ENCODE peak calls at places on chromosome 5, in nine cellular contexts. One of them, this sample, is unnamed.

GRCh38 chr5:19240150-19240549 is 747.9 kb downstream of the CDH18 start:
- DNase-seq in EH: no peak
- DNase-seq in amygdala: no peak
- DNase-seq in stimulated activated CD4-positive, alpha-beta T cell treated with anti-CD3 and anti-CD28 coated beads, Interleukin-4, amount 100 ng/mL, for 1 hour: no peak
- DNase-seq in GM12892: no peak
- DNase-seq in GM03348: no peak
- DNase-seq in activated naive CD4-positive, alpha-beta T cell treated with anti-CD3 and anti-CD28 coated beads, Interleukin-2, amount 10 ng/mL, durations not matched to agents 7 days and 5 days: no peak
- DNase-seq in transverse colon: no peak
- DNase-seq in stomach: no peak
- DNase-seq in this sample: no peak

GRCh38 chr5:144377207-144377606 is 206.5 kb downstream of the KCTD16 start:
- DNase-seq in EH: no peak
- DNase-seq in amygdala: no peak
- DNase-seq in stimulated activated CD4-positive, alpha-beta T cell treated with anti-CD3 and anti-CD28 coated beads, Interleukin-4, amount 100 ng/mL, for 1 hour: no peak
- DNase-seq in GM12892: no peak
- DNase-seq in GM03348: no peak
- DNase-seq in activated naive CD4-positive, alpha-beta T cell treated with anti-CD3 and anti-CD28 coated beads, Interleukin-2, amount 10 ng/mL, durations not matched to agents 7 days and 5 days: no peak
- DNase-seq in transverse colon: no peak
- DNase-seq in stomach: no peak
- DNase-seq in this sample: no peak

GRCh38 chr5:143471041-143471509 is 67.6 kb upstream of the NR3C1 start:
- DNase-seq in EH: peak; percentile 95
- DNase-seq in amygdala: no peak
- DNase-seq in stimulated activated CD4-positive, alpha-beta T cell treated with anti-CD3 and anti-CD28 coated beads, Interleukin-4, amount 100 ng/mL, for 1 hour: no peak
- DNase-seq in GM12892: no peak
- DNase-seq in GM03348: peak; percentile 44
- DNase-seq in activated naive CD4-positive, alpha-beta T cell treated with anti-CD3 and anti-CD28 coated beads, Interleukin-2, amount 10 ng/mL, durations not matched to agents 7 days and 5 days: no peak
- DNase-seq in transverse colon: no peak
- DNase-seq in stomach: no peak
- DNase-seq in this sample: no peak

GRCh38 chr5:52684056-52684455 is 103.7 kb upstream of the ITGA1 start:
- DNase-seq in EH: peak; percentile 74
- DNase-seq in amygdala: no peak
- DNase-seq in stimulated activated CD4-positive, alpha-beta T cell treated with anti-CD3 and anti-CD28 coated beads, Interleukin-4, amount 100 ng/mL, for 1 hour: no peak
- DNase-seq in GM12892: no peak
- DNase-seq in GM03348: peak; percentile 8
- DNase-seq in activated naive CD4-positive, alpha-beta T cell treated with anti-CD3 and anti-CD28 coated beads, Interleukin-2, amount 10 ng/mL, durations not matched to agents 7 days and 5 days: no peak
- DNase-seq in transverse colon: no peak
- DNase-seq in stomach: no peak
- DNase-seq in this sample: no peak

GRCh38 chr5:115586525-115587146 is 15.6 kb downstream of the TICAM2 start:
- DNase-seq in EH: peak; percentile 54
- DNase-seq in amygdala: no peak
- DNase-seq in stimulated activated CD4-positive, alpha-beta T cell treated with anti-CD3 and anti-CD28 coated beads, Interleukin-4, amount 100 ng/mL, for 1 hour: no peak
- DNase-seq in GM12892: no peak
- DNase-seq in GM03348: peak; percentile 41
- DNase-seq in activated naive CD4-positive, alpha-beta T cell treated with anti-CD3 and anti-CD28 coated beads, Interleukin-2, amount 10 ng/mL, durations not matched to agents 7 days and 5 days: no peak
- DNase-seq in transverse colon: no peak
- DNase-seq in stomach: no peak
- DNase-seq in this sample: no peak

GRCh38 chr5:66518753-66519152 is 77.4 kb upstream of the MAST4 start:
- DNase-seq in EH: peak; percentile 6
- DNase-seq in amygdala: no peak
- DNase-seq in stimulated activated CD4-positive, alpha-beta T cell treated with anti-CD3 and anti-CD28 coated beads, Interleukin-4, amount 100 ng/mL, for 1 hour: no peak
- DNase-seq in GM12892: no peak
- DNase-seq in GM03348: no peak
- DNase-seq in activated naive CD4-positive, alpha-beta T cell treated with anti-CD3 and anti-CD28 coated beads, Interleukin-2, amount 10 ng/mL, durations not matched to agents 7 days and 5 days: no peak
- DNase-seq in transverse colon: no peak
- DNase-seq in stomach: no peak
- DNase-seq in this sample: no peak

GRCh38 chr5:72503888-72504491 is 3.2 kb downstream of the ZNF366 start:
- DNase-seq in EH: peak; percentile 86
- DNase-seq in amygdala: no peak
- DNase-seq in stimulated activated CD4-positive, alpha-beta T cell treated with anti-CD3 and anti-CD28 coated beads, Interleukin-4, amount 100 ng/mL, for 1 hour: no peak
- DNase-seq in GM12892: no peak
- DNase-seq in GM03348: peak; percentile 41
- DNase-seq in activated naive CD4-positive, alpha-beta T cell treated with anti-CD3 and anti-CD28 coated beads, Interleukin-2, amount 10 ng/mL, durations not matched to agents 7 days and 5 days: no peak
- DNase-seq in transverse colon: no peak
- DNase-seq in stomach: no peak
- DNase-seq in this sample: no peak

GRCh38 chr5:59322058-59322457 is 571.5 kb downstream of the PDE4D start:
- DNase-seq in EH: no peak
- DNase-seq in amygdala: no peak
- DNase-seq in stimulated activated CD4-positive, alpha-beta T cell treated with anti-CD3 and anti-CD28 coated beads, Interleukin-4, amount 100 ng/mL, for 1 hour: no peak
- DNase-seq in GM12892: no peak
- DNase-seq in GM03348: no peak
- DNase-seq in activated naive CD4-positive, alpha-beta T cell treated with anti-CD3 and anti-CD28 coated beads, Interleukin-2, amount 10 ng/mL, durations not matched to agents 7 days and 5 days: no peak
- DNase-seq in transverse colon: no peak
- DNase-seq in stomach: no peak
- DNase-seq in this sample: no peak

GRCh38 chr5:174204914-174205313 is 159.4 kb downstream of the NSG2 start:
- DNase-seq in EH: no peak
- DNase-seq in amygdala: no peak
- DNase-seq in stimulated activated CD4-positive, alpha-beta T cell treated with anti-CD3 and anti-CD28 coated beads, Interleukin-4, amount 100 ng/mL, for 1 hour: no peak
- DNase-seq in GM12892: no peak
- DNase-seq in GM03348: no peak
- DNase-seq in activated naive CD4-positive, alpha-beta T cell treated with anti-CD3 and anti-CD28 coated beads, Interleukin-2, amount 10 ng/mL, durations not matched to agents 7 days and 5 days: no peak
- DNase-seq in transverse colon: no peak
- DNase-seq in stomach: no peak
- DNase-seq in this sample: no peak

GRCh38 chr5:73319036-73319435 is 129.5 kb downstream of the FOXD1 start:
- DNase-seq in EH: no peak
- DNase-seq in amygdala: no peak
- DNase-seq in stimulated activated CD4-positive, alpha-beta T cell treated with anti-CD3 and anti-CD28 coated beads, Interleukin-4, amount 100 ng/mL, for 1 hour: no peak
- DNase-seq in GM12892: no peak
- DNase-seq in GM03348: no peak
- DNase-seq in activated naive CD4-positive, alpha-beta T cell treated with anti-CD3 and anti-CD28 coated beads, Interleukin-2, amount 10 ng/mL, durations not matched to agents 7 days and 5 days: no peak
- DNase-seq in transverse colon: no peak
- DNase-seq in stomach: no peak
- DNase-seq in this sample: no peak

GRCh38 chr5:156934450-156935211 is 28.4 kb downstream of the TIMD4 start:
- DNase-seq in EH: peak; percentile 8
- DNase-seq in amygdala: no peak
- DNase-seq in stimulated activated CD4-positive, alpha-beta T cell treated with anti-CD3 and anti-CD28 coated beads, Interleukin-4, amount 100 ng/mL, for 1 hour: peak; percentile 55
- DNase-seq in GM12892: no peak
- DNase-seq in GM03348: peak; percentile 36
- DNase-seq in activated naive CD4-positive, alpha-beta T cell treated with anti-CD3 and anti-CD28 coated beads, Interleukin-2, amount 10 ng/mL, durations not matched to agents 7 days and 5 days: peak; percentile 78
- DNase-seq in transverse colon: peak; percentile 37
- DNase-seq in stomach: no peak
- DNase-seq in this sample: peak; percentile 31

GRCh38 chr5:43428034-43428712 is 16.0 kb upstream of the CCL28 start:
- DNase-seq in EH: peak; percentile 70
- DNase-seq in amygdala: no peak
- DNase-seq in stimulated activated CD4-positive, alpha-beta T cell treated with anti-CD3 and anti-CD28 coated beads, Interleukin-4, amount 100 ng/mL, for 1 hour: no peak
- DNase-seq in GM12892: no peak
- DNase-seq in GM03348: no peak
- DNase-seq in activated naive CD4-positive, alpha-beta T cell treated with anti-CD3 and anti-CD28 coated beads, Interleukin-2, amount 10 ng/mL, durations not matched to agents 7 days and 5 days: no peak
- DNase-seq in transverse colon: no peak
- DNase-seq in stomach: no peak
- DNase-seq in this sample: no peak

GRCh38 chr5:158023266-158023665 is 164.3 kb upstream of the CLINT1 start:
- DNase-seq in EH: no peak
- DNase-seq in amygdala: no peak
- DNase-seq in stimulated activated CD4-positive, alpha-beta T cell treated with anti-CD3 and anti-CD28 coated beads, Interleukin-4, amount 100 ng/mL, for 1 hour: no peak
- DNase-seq in GM12892: no peak
- DNase-seq in GM03348: no peak
- DNase-seq in activated naive CD4-positive, alpha-beta T cell treated with anti-CD3 and anti-CD28 coated beads, Interleukin-2, amount 10 ng/mL, durations not matched to agents 7 days and 5 days: no peak
- DNase-seq in transverse colon: peak; percentile 43
- DNase-seq in stomach: no peak
- DNase-seq in this sample: no peak

GRCh38 chr5:95081500-95082355 is 203.2 kb downstream of the MCTP1 start:
- DNase-seq in EH: peak; percentile 68
- DNase-seq in amygdala: no peak
- DNase-seq in stimulated activated CD4-positive, alpha-beta T cell treated with anti-CD3 and anti-CD28 coated beads, Interleukin-4, amount 100 ng/mL, for 1 hour: peak; percentile 16
- DNase-seq in GM12892: no peak
- DNase-seq in GM03348: peak; percentile 29
- DNase-seq in activated naive CD4-positive, alpha-beta T cell treated with anti-CD3 and anti-CD28 coated beads, Interleukin-2, amount 10 ng/mL, durations not matched to agents 7 days and 5 days: peak; percentile 36
- DNase-seq in transverse colon: peak; percentile 29
- DNase-seq in stomach: peak; percentile 59
- DNase-seq in this sample: peak; percentile 78

GRCh38 chr5:28281381-28281780 is 1243.0 kb upstream of the CDH9 start:
- DNase-seq in EH: no peak
- DNase-seq in amygdala: no peak
- DNase-seq in stimulated activated CD4-positive, alpha-beta T cell treated with anti-CD3 and anti-CD28 coated beads, Interleukin-4, amount 100 ng/mL, for 1 hour: no peak
- DNase-seq in GM12892: no peak
- DNase-seq in GM03348: no peak
- DNase-seq in activated naive CD4-positive, alpha-beta T cell treated with anti-CD3 and anti-CD28 coated beads, Interleukin-2, amount 10 ng/mL, durations not matched to agents 7 days and 5 days: no peak
- DNase-seq in transverse colon: no peak
- DNase-seq in stomach: no peak
- DNase-seq in this sample: no peak

GRCh38 chr5:27402828-27403227 is 364.4 kb upstream of the CDH9 start:
- DNase-seq in EH: no peak
- DNase-seq in amygdala: no peak
- DNase-seq in stimulated activated CD4-positive, alpha-beta T cell treated with anti-CD3 and anti-CD28 coated beads, Interleukin-4, amount 100 ng/mL, for 1 hour: no peak
- DNase-seq in GM12892: no peak
- DNase-seq in GM03348: no peak
- DNase-seq in activated naive CD4-positive, alpha-beta T cell treated with anti-CD3 and anti-CD28 coated beads, Interleukin-2, amount 10 ng/mL, durations not matched to agents 7 days and 5 days: no peak
- DNase-seq in transverse colon: no peak
- DNase-seq in stomach: no peak
- DNase-seq in this sample: no peak

GRCh38 chr5:135186662-135187522 is 152.9 kb upstream of the PITX1 start:
- DNase-seq in EH: no peak
- DNase-seq in amygdala: no peak
- DNase-seq in stimulated activated CD4-positive, alpha-beta T cell treated with anti-CD3 and anti-CD28 coated beads, Interleukin-4, amount 100 ng/mL, for 1 hour: no peak
- DNase-seq in GM12892: no peak
- DNase-seq in GM03348: no peak
- DNase-seq in activated naive CD4-positive, alpha-beta T cell treated with anti-CD3 and anti-CD28 coated beads, Interleukin-2, amount 10 ng/mL, durations not matched to agents 7 days and 5 days: no peak
- DNase-seq in transverse colon: no peak
- DNase-seq in stomach: no peak
- DNase-seq in this sample: no peak

GRCh38 chr5:85500869-85501268 is 1116.2 kb upstream of the EDIL3 start:
- DNase-seq in EH: no peak
- DNase-seq in amygdala: no peak
- DNase-seq in stimulated activated CD4-positive, alpha-beta T cell treated with anti-CD3 and anti-CD28 coated beads, Interleukin-4, amount 100 ng/mL, for 1 hour: no peak
- DNase-seq in GM12892: no peak
- DNase-seq in GM03348: no peak
- DNase-seq in activated naive CD4-positive, alpha-beta T cell treated with anti-CD3 and anti-CD28 coated beads, Interleukin-2, amount 10 ng/mL, durations not matched to agents 7 days and 5 days: no peak
- DNase-seq in transverse colon: no peak
- DNase-seq in stomach: no peak
- DNase-seq in this sample: no peak

GRCh38 chr5:23977996-23978395 is 470.6 kb downstream of the PRDM9 start:
- DNase-seq in EH: no peak
- DNase-seq in amygdala: no peak
- DNase-seq in stimulated activated CD4-positive, alpha-beta T cell treated with anti-CD3 and anti-CD28 coated beads, Interleukin-4, amount 100 ng/mL, for 1 hour: no peak
- DNase-seq in GM12892: no peak
- DNase-seq in GM03348: no peak
- DNase-seq in activated naive CD4-positive, alpha-beta T cell treated with anti-CD3 and anti-CD28 coated beads, Interleukin-2, amount 10 ng/mL, durations not matched to agents 7 days and 5 days: no peak
- DNase-seq in transverse colon: peak; percentile 10
- DNase-seq in stomach: no peak
- DNase-seq in this sample: peak; percentile 16

GRCh38 chr5:141960018-141960417 is 2.0 kb upstream of the PCDH12 start:
- DNase-seq in EH: peak; percentile 12
- DNase-seq in amygdala: no peak
- DNase-seq in stimulated activated CD4-positive, alpha-beta T cell treated with anti-CD3 and anti-CD28 coated beads, Interleukin-4, amount 100 ng/mL, for 1 hour: peak; percentile 20
- DNase-seq in GM12892: no peak
- DNase-seq in GM03348: no peak
- DNase-seq in activated naive CD4-positive, alpha-beta T cell treated with anti-CD3 and anti-CD28 coated beads, Interleukin-2, amount 10 ng/mL, durations not matched to agents 7 days and 5 days: peak; percentile 41
- DNase-seq in transverse colon: no peak
- DNase-seq in stomach: no peak
- DNase-seq in this sample: peak; percentile 63

GRCh38 chr5:164498393-164498792 is 993.0 kb downstream of the MAT2B start:
- DNase-seq in EH: no peak
- DNase-seq in amygdala: no peak
- DNase-seq in stimulated activated CD4-positive, alpha-beta T cell treated with anti-CD3 and anti-CD28 coated beads, Interleukin-4, amount 100 ng/mL, for 1 hour: no peak
- DNase-seq in GM12892: no peak
- DNase-seq in GM03348: no peak
- DNase-seq in activated naive CD4-positive, alpha-beta T cell treated with anti-CD3 and anti-CD28 coated beads, Interleukin-2, amount 10 ng/mL, durations not matched to agents 7 days and 5 days: no peak
- DNase-seq in transverse colon: no peak
- DNase-seq in stomach: no peak
- DNase-seq in this sample: no peak

GRCh38 chr5:98902733-98903132 is 26.1 kb downstream of the CHD1 start:
- DNase-seq in EH: peak; percentile 58
- DNase-seq in amygdala: no peak
- DNase-seq in stimulated activated CD4-positive, alpha-beta T cell treated with anti-CD3 and anti-CD28 coated beads, Interleukin-4, amount 100 ng/mL, for 1 hour: no peak
- DNase-seq in GM12892: no peak
- DNase-seq in GM03348: peak; percentile 21
- DNase-seq in activated naive CD4-positive, alpha-beta T cell treated with anti-CD3 and anti-CD28 coated beads, Interleukin-2, amount 10 ng/mL, durations not matched to agents 7 days and 5 days: no peak
- DNase-seq in transverse colon: no peak
- DNase-seq in stomach: no peak
- DNase-seq in this sample: no peak

GRCh38 chr5:6362846-6363245 is 15.5 kb downstream of the MED10 start:
- DNase-seq in EH: no peak
- DNase-seq in amygdala: no peak
- DNase-seq in stimulated activated CD4-positive, alpha-beta T cell treated with anti-CD3 and anti-CD28 coated beads, Interleukin-4, amount 100 ng/mL, for 1 hour: no peak
- DNase-seq in GM12892: no peak
- DNase-seq in GM03348: no peak
- DNase-seq in activated naive CD4-positive, alpha-beta T cell treated with anti-CD3 and anti-CD28 coated beads, Interleukin-2, amount 10 ng/mL, durations not matched to agents 7 days and 5 days: no peak
- DNase-seq in transverse colon: no peak
- DNase-seq in stomach: peak; percentile 14
- DNase-seq in this sample: no peak

GRCh38 chr5:63911871-63912270 is 50.4 kb downstream of the HTR1A start:
- DNase-seq in EH: no peak
- DNase-seq in amygdala: no peak
- DNase-seq in stimulated activated CD4-positive, alpha-beta T cell treated with anti-CD3 and anti-CD28 coated beads, Interleukin-4, amount 100 ng/mL, for 1 hour: no peak
- DNase-seq in GM12892: no peak
- DNase-seq in GM03348: no peak
- DNase-seq in activated naive CD4-positive, alpha-beta T cell treated with anti-CD3 and anti-CD28 coated beads, Interleukin-2, amount 10 ng/mL, durations not matched to agents 7 days and 5 days: no peak
- DNase-seq in transverse colon: no peak
- DNase-seq in stomach: no peak
- DNase-seq in this sample: no peak

GRCh38 chr5:53679261-53679660 is 118.8 kb downstream of the NDUFS4 start:
- DNase-seq in EH: peak; percentile 30
- DNase-seq in amygdala: no peak
- DNase-seq in stimulated activated CD4-positive, alpha-beta T cell treated with anti-CD3 and anti-CD28 coated beads, Interleukin-4, amount 100 ng/mL, for 1 hour: no peak
- DNase-seq in GM12892: no peak
- DNase-seq in GM03348: no peak
- DNase-seq in activated naive CD4-positive, alpha-beta T cell treated with anti-CD3 and anti-CD28 coated beads, Interleukin-2, amount 10 ng/mL, durations not matched to agents 7 days and 5 days: no peak
- DNase-seq in transverse colon: no peak
- DNase-seq in stomach: no peak
- DNase-seq in this sample: no peak

GRCh38 chr5:87829214-87829551 is 416.5 kb upstream of the CCNH start:
- DNase-seq in EH: peak; percentile 2
- DNase-seq in amygdala: no peak
- DNase-seq in stimulated activated CD4-positive, alpha-beta T cell treated with anti-CD3 and anti-CD28 coated beads, Interleukin-4, amount 100 ng/mL, for 1 hour: no peak
- DNase-seq in GM12892: no peak
- DNase-seq in GM03348: no peak
- DNase-seq in activated naive CD4-positive, alpha-beta T cell treated with anti-CD3 and anti-CD28 coated beads, Interleukin-2, amount 10 ng/mL, durations not matched to agents 7 days and 5 days: no peak
- DNase-seq in transverse colon: no peak
- DNase-seq in stomach: peak; percentile 29
- DNase-seq in this sample: no peak

GRCh38 chr5:41925555-41925946 is 470 bp downstream of the FBXO4 start:
- DNase-seq in EH: peak; percentile 62
- DNase-seq in amygdala: peak; percentile 53
- DNase-seq in stimulated activated CD4-positive, alpha-beta T cell treated with anti-CD3 and anti-CD28 coated beads, Interleukin-4, amount 100 ng/mL, for 1 hour: peak; percentile 28
- DNase-seq in GM12892: peak; percentile 13
- DNase-seq in GM03348: peak; percentile 45
- DNase-seq in activated naive CD4-positive, alpha-beta T cell treated with anti-CD3 and anti-CD28 coated beads, Interleukin-2, amount 10 ng/mL, durations not matched to agents 7 days and 5 days: no peak
- DNase-seq in transverse colon: no peak
- DNase-seq in stomach: peak; percentile 27
- DNase-seq in this sample: peak; percentile 42

GRCh38 chr5:125198270-125198974 is 452.0 kb upstream of the ZNF608 start:
- DNase-seq in EH: peak; percentile 63
- DNase-seq in amygdala: peak; percentile 32
- DNase-seq in stimulated activated CD4-positive, alpha-beta T cell treated with anti-CD3 and anti-CD28 coated beads, Interleukin-4, amount 100 ng/mL, for 1 hour: no peak
- DNase-seq in GM12892: no peak
- DNase-seq in GM03348: peak; percentile 22
- DNase-seq in activated naive CD4-positive, alpha-beta T cell treated with anti-CD3 and anti-CD28 coated beads, Interleukin-2, amount 10 ng/mL, durations not matched to agents 7 days and 5 days: no peak
- DNase-seq in transverse colon: peak; percentile 74
- DNase-seq in stomach: peak; percentile 80
- DNase-seq in this sample: peak; percentile 53

GRCh38 chr5:36874465-36874864 is 2.1 kb upstream of the NIPBL start:
- DNase-seq in EH: peak; percentile 6
- DNase-seq in amygdala: no peak
- DNase-seq in stimulated activated CD4-positive, alpha-beta T cell treated with anti-CD3 and anti-CD28 coated beads, Interleukin-4, amount 100 ng/mL, for 1 hour: no peak
- DNase-seq in GM12892: no peak
- DNase-seq in GM03348: no peak
- DNase-seq in activated naive CD4-positive, alpha-beta T cell treated with anti-CD3 and anti-CD28 coated beads, Interleukin-2, amount 10 ng/mL, durations not matched to agents 7 days and 5 days: no peak
- DNase-seq in transverse colon: no peak
- DNase-seq in stomach: no peak
- DNase-seq in this sample: no peak

GRCh38 chr5:133461796-133462516 is 150.4 kb downstream of the FSTL4 start:
- DNase-seq in EH: no peak
- DNase-seq in amygdala: no peak
- DNase-seq in stimulated activated CD4-positive, alpha-beta T cell treated with anti-CD3 and anti-CD28 coated beads, Interleukin-4, amount 100 ng/mL, for 1 hour: no peak
- DNase-seq in GM12892: no peak
- DNase-seq in GM03348: no peak
- DNase-seq in activated naive CD4-positive, alpha-beta T cell treated with anti-CD3 and anti-CD28 coated beads, Interleukin-2, amount 10 ng/mL, durations not matched to agents 7 days and 5 days: no peak
- DNase-seq in transverse colon: no peak
- DNase-seq in stomach: no peak
- DNase-seq in this sample: no peak

GRCh38 chr5:53027913-53028312 is 38.8 kb downstream of the ITGA2 start:
- DNase-seq in EH: peak; percentile 86
- DNase-seq in amygdala: no peak
- DNase-seq in stimulated activated CD4-positive, alpha-beta T cell treated with anti-CD3 and anti-CD28 coated beads, Interleukin-4, amount 100 ng/mL, for 1 hour: no peak
- DNase-seq in GM12892: no peak
- DNase-seq in GM03348: peak; percentile 32
- DNase-seq in activated naive CD4-positive, alpha-beta T cell treated with anti-CD3 and anti-CD28 coated beads, Interleukin-2, amount 10 ng/mL, durations not matched to agents 7 days and 5 days: no peak
- DNase-seq in transverse colon: no peak
- DNase-seq in stomach: peak; percentile 68
- DNase-seq in this sample: no peak

This sample was measured in DND-41.